ENCODE peak calls at places on chromosomes 2 and 18, in eight cellular contexts. A, N, U, Y, Z, V, B and W are unnamed samples.
A peak's percentile ranks its signal among the peaks of the same experiment; 100 is the strongest.

GRCh38 chr2:43692428-43692994 is 16.3 kb upstream of the C1GALT1C1L start:
- DNase-seq in A (no peak), N (no peak), U (no peak), V (no peak), Y (no peak), Z (no peak), B (no peak), W (no peak)

GRCh38 chr2:236679906-236680305 is 110.3 kb downstream of the ACKR3 start:
- DNase-seq in U (no peak), V (no peak), Z (no peak), N (no peak), Y (no peak), A (no peak), B (no peak), W (no peak)

GRCh38 chr2:119218478-119219064 is 5.1 kb upstream of the STEAP3 start:
- DNase-seq in B (peak; percentile 76), N (peak; percentile 80), Z (no peak), V (no peak), Y (no peak), A (no peak), U (peak; percentile 82), W (peak; percentile 61)

GRCh38 chr2:220277445-220277960 is 650.1 kb downstream of the SLC4A3 start:
- DNase-seq in U (no peak), N (peak; percentile 81), V (no peak), B (no peak), Z (peak; percentile 48), A (no peak), Y (peak; percentile 69), W (peak; percentile 85)

GRCh38 chr2:19989681-19990415 is at the start of gene WDR35:
- DNase-seq in B (peak; percentile 93), V (peak; percentile 87), N (peak; percentile 94), Z (peak; percentile 93), A (peak; percentile 94), Y (peak; percentile 96), U (peak; percentile 97), W (peak; percentile 93)

GRCh38 chr2:11022064-11022463 is 110.3 kb downstream of the KCNF1 start:
- DNase-seq in V (no peak), A (no peak), N (no peak), Z (peak; percentile 2), U (no peak), Y (no peak), B (no peak), W (no peak)

GRCh38 chr18:13614701-13615288 is 111.6 kb downstream of the FAM210A start:
- DNase-seq in U (no peak), V (peak; percentile 25), A (peak; percentile 68), B (no peak), Y (no peak), Z (no peak), N (peak; percentile 62), W (no peak)

GRCh38 chr2:84882775-84883550 is 2.1 kb upstream of the TRABD2A start:
- DNase-seq in V (no peak), Z (no peak), A (no peak), U (no peak), Y (no peak), B (no peak), N (no peak), W (no peak)

GRCh38 chr18:45068563-45069191 is 388.0 kb downstream of the SETBP1 start:
- DNase-seq in Z (no peak), B (no peak), N (no peak), V (no peak), Y (no peak), U (no peak), A (no peak), W (no peak)

GRCh38 chr2:73516033-73516432 is 126.2 kb downstream of the NAT8 start:
- DNase-seq in N (no peak), U (no peak), V (no peak), A (no peak), Y (no peak), Z (no peak), B (no peak), W (no peak)

GRCh38 chr18:36355511-36355910 is 58.0 kb downstream of the FHOD3 start:
- DNase-seq in V (no peak), A (no peak), Y (no peak), Z (no peak), N (no peak), B (no peak), U (no peak), W (no peak)

GRCh38 chr2:128137094-128137616 is 46.2 kb downstream of the UGGT1 start:
- DNase-seq in V (no peak), B (no peak), N (no peak), A (no peak), Y (no peak), Z (no peak), U (no peak), W (no peak)

GRCh38 chr2:128134573-128134972 is 43.6 kb downstream of the UGGT1 start:
- DNase-seq in B (no peak), V (no peak), N (no peak), Y (no peak), Z (no peak), U (no peak), A (no peak), W (no peak)

GRCh38 chr2:128139624-128140023 is 48.6 kb downstream of the UGGT1 start:
- DNase-seq in V (no peak), A (no peak), Y (no peak), U (no peak), B (no peak), Z (no peak), N (no peak), W (no peak)
- H3K36me3 ChIP-seq in V (peaks cover 53% of the 10 kb centered on the region), A (peaks cover 15% of the 10 kb centered on the region), Y (peaks cover 96% of the 10 kb centered on the region), U (peaks cover 68% of the 10 kb centered on the region), B (peaks cover 66% of the 10 kb centered on the region), Z (peaks cover 73% of the 10 kb centered on the region), N (peaks cover 10% of the 10 kb centered on the region), W (peaks cover 15% of the 10 kb centered on the region)

DNA sequence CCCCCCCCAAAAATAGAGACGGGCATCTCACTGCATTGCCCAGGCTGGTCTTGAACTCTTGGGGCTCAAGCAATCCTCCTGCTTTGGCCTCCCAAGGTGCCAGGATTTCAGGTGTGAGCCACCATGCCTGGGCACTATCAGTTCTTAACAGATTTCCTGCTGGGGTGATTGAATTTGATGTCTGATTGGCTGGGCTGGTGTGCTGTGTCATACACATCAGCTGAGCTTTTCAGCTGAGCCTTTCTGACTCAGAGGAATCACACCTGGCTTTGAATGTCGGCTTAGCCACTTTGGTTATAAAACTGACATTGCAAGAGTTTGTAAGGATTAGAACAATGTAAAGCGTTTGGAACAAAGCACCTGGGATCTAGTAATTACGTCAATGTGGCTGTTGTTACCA is 18.9 kb downstream of the NCAPH start:
- DNase-seq in V (no peak), A (no peak), U (no peak), Y (no peak), N (no peak), B (no peak), Z (no peak), W (no peak)
- H3K36me3 ChIP-seq in V (no peaks in the 10 kb centered on the region), A (peaks cover 28% of the 10 kb centered on the region), U (peaks cover 93% of the 10 kb centered on the region), Y (no peaks in the 10 kb centered on the region), N (no peaks in the 10 kb centered on the region), B (peaks cover 94% of the 10 kb centered on the region), Z (no peaks in the 10 kb centered on the region), W (no peaks in the 10 kb centered on the region)

GRCh38 chr2:47422016-47422415 is 19.1 kb downstream of the MSH2 start:
- DNase-seq in A (no peak), Y (no peak), U (no peak), Z (no peak), V (no peak), N (no peak), B (no peak), W (no peak)
- H3K36me3 ChIP-seq in A (peaks cover 2% of the 10 kb centered on the region), Y (peaks cover 10% of the 10 kb centered on the region), U (peaks cover 94% of the 10 kb centered on the region), Z (peaks cover 9% of the 10 kb centered on the region), V (peaks cover 3% of the 10 kb centered on the region), N (no peaks in the 10 kb centered on the region), B (peaks cover 76% of the 10 kb centered on the region), W (no peaks in the 10 kb centered on the region)

GRCh38 chr18:63350230-63350629 is 16.8 kb downstream of the KDSR start:
- DNase-seq in N (no peak), B (no peak), A (no peak), Z (no peak), V (no peak), Y (no peak), U (no peak), W (no peak)
- H3K36me3 ChIP-seq in N (peaks cover 10% of the 10 kb centered on the region), B (peaks cover 50% of the 10 kb centered on the region), A (peaks cover 6% of the 10 kb centered on the region), Z (peaks cover 88% of the 10 kb centered on the region), V (peaks cover 18% of the 10 kb centered on the region), Y (peaks cover 82% of the 10 kb centered on the region), U (peaks cover 92% of the 10 kb centered on the region), W (peaks cover 56% of the 10 kb centered on the region)